ENCODE peak calls at places on chromosomes 6 and 20, in five cellular contexts. Z is neuronal stem cell, H is endothelial cell of umbilical vein, P is left ventricle myocardium inferior, M is fibroblast of lung. F is an unnamed sample.

GRCh38 chr6:117771403-117771802 is 96.1 kb downstream of the NUS1 start:
- DNase-seq in Z (no peak), P (no peak), H (no peak), M (no peak), F (no peak)

GRCh38 chr6:101597711-101598110 is 204.2 kb downstream of the GRIK2 start:
- DNase-seq in P (no peak), Z (no peak), M (peak; percentile 95), H (no peak), F (no peak)

GRCh38 chr6:43496370-43497128 is 13.6 kb downstream of the LRRC73 start:
- DNase-seq in P (no peak), Z (no peak), M (peak; percentile 68), H (peak; percentile 27), F (no peak)

GRCh38 chr6:113997106-113997505 is 26.2 kb upstream of the HDAC2 start:
- DNase-seq in H (peak; percentile 58), Z (no peak), P (no peak), M (peak; percentile 92), F (no peak)

GRCh38 chr6:114064862-114065261 is 93.9 kb upstream of the HDAC2 start:
- DNase-seq in P (no peak), M (no peak), Z (no peak), H (no peak), F (no peak)

GRCh38 chr20:7155794-7156193 is 388.3 kb downstream of the BMP2 start:
- DNase-seq in P (no peak), Z (no peak), H (no peak), M (no peak), F (no peak)

GRCh38 chr6:15929685-15930084 is 199.2 kb upstream of the MYLIP start:
- DNase-seq in Z (no peak), H (no peak), M (no peak), P (no peak), F (no peak)

GRCh38 chr6:90445533-90446108 is 141.3 kb downstream of the MAP3K7 start:
- DNase-seq in M (no peak), P (no peak), Z (no peak), H (no peak), F (no peak)

GRCh38 chr6:33343953-33344611 is 26.5 kb upstream of the ZBTB22 start:
- DNase-seq in H (no peak), Z (no peak), P (no peak), M (no peak), F (no peak)

GRCh38 chr6:160356074-160356754 is 8.0 kb downstream of the SLC22A3 start:
- DNase-seq in Z (no peak), P (no peak), H (no peak), M (no peak), F (no peak)

GRCh38 chr6:11729083-11729482 is 49.5 kb downstream of the ADTRP start:
- DNase-seq in M (no peak), P (no peak), Z (no peak), H (no peak), F (no peak)

GRCh38 chr6:146177785-146178184 is 148.9 kb downstream of the GRM1 start:
- DNase-seq in P (no peak), M (no peak), Z (no peak), H (no peak), F (no peak)

GRCh38 chr6:44100088-44100550 is 27.1 kb downstream of the MRPL14 start:
- DNase-seq in Z (no peak), H (peak; percentile 52), P (no peak), M (peak; percentile 20), F (no peak)

GRCh38 chr20:6711950-6712634 is 55.4 kb upstream of the BMP2 start:
- DNase-seq in H (peak; percentile 42), P (no peak), M (no peak), Z (no peak), F (peak; percentile 69)

GRCh38 chr20:53874706-53875105 is 195.7 kb downstream of the BCAS1 start:
- DNase-seq in M (no peak), Z (no peak), P (no peak), H (no peak), F (no peak)

GRCh38 chr20:37920679-37921322 is 17.9 kb downstream of the VSTM2L start:
- DNase-seq in P (no peak), H (no peak), M (no peak), Z (no peak), F (no peak)

DNA sequence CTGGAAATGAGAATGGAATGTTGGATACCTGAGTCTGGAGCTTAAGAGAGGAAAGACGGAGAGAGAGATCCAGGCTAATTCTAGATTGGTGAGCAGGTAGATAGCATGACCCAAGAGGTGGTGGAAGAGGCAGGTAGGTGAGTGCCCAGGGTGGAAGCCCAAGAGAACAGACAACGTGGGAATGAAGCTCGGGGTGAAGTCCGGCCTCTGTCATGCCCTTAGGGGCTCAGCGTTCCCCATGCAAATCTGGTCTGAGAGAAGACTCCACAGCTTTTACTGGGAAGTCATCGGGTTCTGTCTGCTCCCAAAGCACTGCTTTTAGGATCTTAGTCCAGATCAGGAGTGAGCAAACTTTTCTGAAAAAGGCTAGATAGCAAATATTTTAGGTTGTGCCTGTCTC is 3.6 kb downstream of the NELFCD start:
- DNase-seq in M (no peak), Z (no peak), P (no peak), H (no peak), F (no peak)
- H3K27ac ChIP-seq in M (no peak overlapping the region), Z (no peak overlapping the region), P (peak overlapping the region; percentile 8), H (no peak overlapping the region), F (no peak overlapping the region)

DNA sequence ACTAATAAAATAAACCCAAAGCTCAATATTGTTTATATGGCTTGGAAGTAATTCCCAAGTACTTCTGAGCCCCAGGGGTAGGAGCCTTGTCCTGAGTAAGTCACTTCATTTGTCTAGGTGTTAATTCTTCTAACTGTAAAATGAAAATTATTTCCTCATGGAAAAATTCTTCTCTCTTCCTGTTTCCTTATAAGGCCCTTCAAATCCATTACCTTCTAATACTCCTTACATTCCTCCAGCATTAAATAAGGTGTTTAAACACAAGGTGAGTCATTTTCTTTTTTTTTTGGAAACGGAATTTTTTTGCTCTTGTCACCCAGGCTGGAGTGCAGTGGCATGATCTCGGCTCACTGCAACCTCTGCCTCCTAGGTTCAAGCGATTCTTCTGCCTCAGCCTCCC is 41.9 kb downstream of the PRR18 start:
- DNase-seq in H (no peak), M (no peak), Z (no peak), P (no peak), F (no peak)
- H3K9me3 ChIP-seq in H (no peaks in the 10 kb centered on the region), M (no peaks in the 10 kb centered on the region), Z (no peaks in the 10 kb centered on the region), P (no peaks in the 10 kb centered on the region), F (no peaks in the 10 kb centered on the region)

GRCh38 chr20:10219452-10219791 is 792 bp downstream of the SNAP25 start:
- DNase-seq in Z (peak; percentile 80), H (peak; percentile 78), M (peak; percentile 76), P (peak; percentile 70), F (peak; percentile 62)
- H3K27ac ChIP-seq in Z (no peak overlapping the region), H (no peak overlapping the region), M (no peak overlapping the region), P (no peak overlapping the region), F (no peak overlapping the region)

DNA sequence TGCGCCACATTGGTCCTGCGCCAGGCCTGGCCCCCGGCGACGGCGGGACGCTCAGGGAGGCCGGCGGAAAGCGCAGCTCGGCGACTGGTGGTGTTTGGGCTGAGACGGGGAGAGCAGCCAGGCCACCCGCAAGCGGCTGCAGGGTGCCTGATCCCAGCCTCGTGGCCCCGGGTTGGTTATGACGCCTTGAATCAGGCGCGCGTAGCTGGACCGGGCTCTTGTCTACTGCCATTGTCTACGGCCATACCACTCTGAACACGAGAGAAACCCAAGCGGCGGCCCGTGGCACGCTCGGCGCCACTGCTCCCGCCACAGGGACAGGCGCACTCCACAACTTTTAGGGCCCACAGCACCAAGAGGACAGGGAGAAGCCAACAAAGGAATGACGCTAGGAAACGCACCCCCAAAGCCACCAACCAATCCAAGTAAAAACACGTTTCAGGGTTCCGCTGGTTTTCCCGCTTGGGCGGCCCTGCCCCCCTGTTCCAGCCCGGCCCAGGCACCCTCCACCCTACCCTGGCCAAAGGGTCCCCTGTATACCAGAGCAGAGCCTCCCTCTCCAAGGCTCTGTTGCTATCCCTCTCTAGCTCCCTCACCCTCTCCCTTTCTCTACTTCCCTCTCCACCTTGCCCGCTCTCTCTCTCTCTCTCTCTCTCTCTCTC is 1849.3 kb upstream of the DEFB115 start:
- DNase-seq in Z (no peak), H (no peak), M (no peak), P (no peak), F (no peak)
- H3K9me3 ChIP-seq in Z (no peaks in the 10 kb centered on the region), H (peaks cover 15% of the 10 kb centered on the region), M (no peaks in the 10 kb centered on the region), P (no peaks in the 10 kb centered on the region), F (no peaks in the 10 kb centered on the region)

F was measured in colonic mucosa.